ENCODE peak calls at places on chromosomes 7 and 10, in five cellular contexts. I is breast epithelium, O is colonic mucosa, F is right lobe of liver, T is Calu3. V is an unnamed sample.

GRCh38 chr7:192701-193536 is 548 bp downstream of the FAM20C start:
- DNase-seq in O (peak; percentile 51), F (peak; percentile 64), I (no peak), T (peak; percentile 30), V (peak; percentile 21)

GRCh38 chr7:100799037-100799896 is 28.1 kb downstream of the EPHB4 start:
- DNase-seq in T (peak; percentile 65), I (peak; percentile 70), O (peak; percentile 79), F (peak; percentile 59), V (peak; percentile 27)

GRCh38 chr7:149459540-149460433 is 1.1 kb downstream of the ZNF777 start:
- DNase-seq in T (peak; percentile 28), I (no peak), O (no peak), F (no peak), V (no peak)

GRCh38 chr10:124222298-124223000 is 129.1 kb upstream of the CHST15 start:
- DNase-seq in T (no peak), I (no peak), O (no peak), F (no peak), V (no peak)

GRCh38 chr7:54814401-54814800 is 55.4 kb upstream of the SEC61G start:
- DNase-seq in T (no peak), F (peak; percentile 36), O (no peak), I (no peak), V (no peak)

GRCh38 chr10:83165164-83165563 is 974.1 kb upstream of the GHITM start:
- DNase-seq in O (no peak), I (no peak), F (no peak), T (no peak), V (no peak)

GRCh38 chr7:137873524-137873923 is 26.8 kb upstream of the DGKI start:
- DNase-seq in T (no peak), O (no peak), I (no peak), F (no peak), V (no peak)

GRCh38 chr10:98611432-98611831 is 164.7 kb upstream of the HPS1 start:
- DNase-seq in O (no peak), F (no peak), T (no peak), I (no peak), V (no peak)

GRCh38 chr7:70582921-70583895 is 548.7 kb upstream of the GALNT17 start:
- DNase-seq in T (no peak), O (no peak), F (no peak), I (no peak), V (no peak)

GRCh38 chr7:65449505-65449852 is 75.8 kb downstream of the ZNF92 start:
- DNase-seq in O (no peak), I (no peak), F (no peak), T (no peak), V (no peak)

GRCh38 chr7:155296788-155297516 is 726 bp upstream of the INSIG1 start:
- DNase-seq in O (peak; percentile 57), F (peak; percentile 76), T (peak; percentile 50), I (peak; percentile 61), V (peak; percentile 54)

GRCh38 chr10:29517352-29517923 is 117.3 kb downstream of the SVIL start:
- DNase-seq in T (peak; percentile 32), O (peak; percentile 39), I (no peak), F (no peak), V (no peak)

GRCh38 chr10:5533098-5533731 is 8.5 kb downstream of the CALML3 start:
- DNase-seq in T (no peak), F (no peak), I (peak; percentile 48), O (no peak), V (no peak)

GRCh38 chr7:131034166-131034881 is 293.4 kb upstream of the MKLN1 start:
- DNase-seq in T (no peak), O (no peak), F (no peak), I (no peak), V (peak; percentile 55)

GRCh38 chr10:87740232-87740631 is 77.8 kb downstream of the ATAD1 start:
- DNase-seq in I (no peak), F (no peak), T (no peak), O (no peak), V (no peak)

GRCh38 chr10:95908450-95908849 is 675 bp downstream of the CC2D2B start:
- DNase-seq in O (no peak), I (no peak), T (no peak), F (no peak), V (no peak)

GRCh38 chr10:32329061-32329460 is 17.9 kb downstream of the EPC1 start:
- DNase-seq in F (no peak), I (no peak), T (no peak), O (no peak), V (no peak)

GRCh38 chr10:102229810-102230263 is 3.7 kb downstream of the ELOVL3 start:
- DNase-seq in F (peak; percentile 86), T (peak; percentile 86), I (peak; percentile 89), O (peak; percentile 88), V (peak; percentile 87)

GRCh38 chr7:1742555-1743303 is 72.7 kb downstream of the ELFN1 start:
- DNase-seq in I (no peak), O (peak; percentile 87), T (peak; percentile 82), F (peak; percentile 77), V (peak; percentile 38)

GRCh38 chr7:131808736-131809135 is 252.3 kb upstream of the PODXL start:
- DNase-seq in I (no peak), O (no peak), F (no peak), T (no peak), V (no peak)

DNA sequence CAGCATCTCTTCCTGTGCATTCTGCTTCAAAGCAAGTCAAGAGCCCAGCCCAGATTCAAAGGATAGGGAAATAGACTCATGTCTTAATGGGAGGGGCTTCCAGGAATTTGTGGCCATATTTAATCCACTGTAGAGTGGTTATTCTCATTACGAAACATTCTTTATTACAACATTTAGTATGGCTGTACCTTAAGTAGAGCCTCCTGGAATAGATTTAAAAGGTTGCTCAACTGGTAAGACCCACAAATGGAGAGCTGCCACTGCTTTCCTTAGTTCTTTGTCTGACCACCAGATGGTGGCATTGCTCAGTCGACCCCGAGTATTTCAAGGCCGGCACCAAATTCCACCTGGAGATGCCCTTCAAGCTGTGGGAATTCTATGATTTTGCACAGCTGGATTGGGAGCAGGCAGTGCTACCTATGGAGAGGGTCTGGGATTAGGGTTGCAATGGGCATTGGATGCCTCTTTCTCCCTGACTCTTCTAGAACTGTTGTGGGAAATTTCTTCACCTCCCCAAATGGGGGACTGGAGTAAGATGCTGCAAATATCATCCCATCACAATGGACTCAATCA is 102.2 kb downstream of the RBM20 start:
- DNase-seq in O (peak; percentile 75), T (peak; percentile 64), F (peak; percentile 46), I (peak; percentile 63), V (peak; percentile 63)
- TF ChIP-seq CTCF in O (peak; percentile 80), T (peak; percentile 55), F (peak; percentile 79), I (peak; percentile 88), V (peak; percentile 81)

GRCh38 chr7:36984710-36985308 is 260.5 kb upstream of the AOAH start:
- DNase-seq in O (no peak), T (no peak), I (no peak), F (no peak), V (no peak)

GRCh38 chr7:36984051-36984492 is 259.8 kb upstream of the AOAH start:
- DNase-seq in I (no peak), F (no peak), T (no peak), O (no peak), V (no peak)

GRCh38 chr7:36985866-36986402 is 261.6 kb upstream of the AOAH start:
- DNase-seq in T (no peak), F (no peak), I (no peak), O (no peak), V (peak; percentile 84)

GRCh38 chr7:36986429-36987362 is 262.4 kb upstream of the AOAH start:
- DNase-seq in O (peak; percentile 67), T (peak; percentile 82), I (no peak), F (peak; percentile 57), V (peak; percentile 77)

DNA sequence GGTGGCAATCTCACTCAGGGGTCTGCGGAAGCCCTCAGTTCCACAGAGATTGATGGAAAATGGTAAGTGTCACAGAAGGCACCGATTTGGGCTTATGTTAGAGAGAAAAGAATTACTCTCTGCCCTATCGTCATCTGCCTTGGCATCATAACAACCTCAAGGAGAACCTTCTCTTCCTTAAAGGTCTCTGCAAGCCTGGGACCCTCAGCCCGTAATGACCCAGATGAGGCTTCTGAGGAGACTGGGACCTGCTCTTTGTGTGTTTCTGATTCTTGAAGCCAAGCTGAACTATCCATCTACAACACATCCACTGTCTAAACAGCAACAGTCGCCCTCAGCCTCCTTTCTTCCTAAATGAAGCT is 263.1 kb upstream of the AOAH start:
- DNase-seq in F (no peak), O (no peak), T (no peak), I (no peak), V (no peak)
- TF ChIP-seq CTCF in F (peak; percentile 3), O (no peak), T (no peak), I (no peak), V (no peak)

DNA sequence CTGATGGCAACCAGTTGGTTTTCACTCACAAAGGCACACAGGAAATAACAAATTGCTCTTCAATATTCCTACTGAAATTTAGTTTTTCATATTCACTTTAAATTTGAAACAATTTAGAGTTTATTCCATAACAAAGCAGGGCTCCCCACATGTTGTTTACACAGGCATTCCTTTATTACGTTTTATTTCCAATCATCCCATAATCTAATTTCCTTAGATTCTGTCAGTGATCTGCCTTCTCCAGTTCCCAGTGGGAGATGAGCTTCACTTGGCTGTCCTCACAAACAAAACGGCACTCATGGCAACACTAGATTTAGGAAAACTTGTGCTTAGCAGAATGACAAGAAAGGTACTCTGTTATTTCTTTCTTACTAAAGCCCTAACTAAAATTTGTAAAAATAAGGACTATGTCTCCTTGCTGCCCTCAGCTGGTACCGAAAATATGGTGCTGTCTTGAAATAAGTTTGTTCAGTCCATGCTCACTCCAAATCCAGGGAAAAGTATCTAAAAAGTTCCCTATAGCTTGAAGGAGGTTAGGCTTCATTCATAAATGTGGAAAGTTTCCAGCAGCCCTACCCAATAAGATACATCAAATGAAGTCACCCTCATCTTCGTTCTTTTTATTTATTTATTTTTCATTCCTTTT is 23.0 kb downstream of the PHYH start:
- DNase-seq in T (no peak), O (no peak), F (no peak), I (no peak), V (no peak)
- TF ChIP-seq CTCF in T (no peak), O (no peak), F (no peak), I (no peak), V (peak; percentile 20)

DNA sequence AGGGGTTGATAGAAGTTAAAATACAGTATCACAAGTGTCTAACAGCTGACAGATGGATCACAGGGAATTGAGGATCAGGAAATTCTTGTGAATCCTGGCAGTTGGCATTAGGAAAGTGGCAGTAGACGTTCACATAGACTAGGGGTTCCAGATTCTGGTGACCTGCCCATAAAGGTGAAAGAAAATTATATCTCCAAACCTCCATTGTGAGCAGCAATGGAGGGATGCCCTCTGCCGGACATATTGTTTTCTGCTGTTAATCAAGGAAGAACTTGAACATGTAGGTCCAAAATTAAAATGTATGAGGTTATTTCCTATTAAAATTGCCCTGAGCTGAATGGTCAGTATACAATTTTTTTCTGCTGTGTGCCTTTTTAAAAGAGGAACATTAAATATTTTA is 5.1 kb downstream of the NME8 start:
- DNase-seq in I (no peak), F (no peak), T (peak; percentile 54), O (no peak), V (no peak)
- TF ChIP-seq CTCF in I (no peak), F (peak; percentile 36), T (peak; percentile 66), O (no peak), V (no peak)